ENCODE peak calls at places on chromosomes 7 and 10, in four cellular contexts. One of them, this sample, is unnamed.

GRCh38 chr10:5196613-5197234 is at the start of gene AKR1C4:
- DNase-seq in left ventricle myocardium inferior: no peak
- DNase-seq in AG10803: peak
- DNase-seq in astrocyte of the spinal cord: no peak
- DNase-seq in this sample: no peak

GRCh38 chr10:15278786-15279185 is 92.3 kb downstream of the FAM171A1 start:
- DNase-seq in left ventricle myocardium inferior: no peak
- DNase-seq in AG10803: no peak
- DNase-seq in astrocyte of the spinal cord: no peak
- DNase-seq in this sample: no peak

GRCh38 chr10:51744235-51744634 is 44.8 kb upstream of the CSTF2T start:
- DNase-seq in left ventricle myocardium inferior: no peak
- DNase-seq in AG10803: no peak
- DNase-seq in astrocyte of the spinal cord: no peak
- DNase-seq in this sample: no peak

GRCh38 chr10:98405422-98405821 is 9.6 kb downstream of the PYROXD2 start:
- DNase-seq in left ventricle myocardium inferior: no peak
- DNase-seq in AG10803: peak
- DNase-seq in astrocyte of the spinal cord: no peak
- DNase-seq in this sample: no peak

GRCh38 chr10:48454302-48455054 is 148.0 kb downstream of the MAPK8 start:
- DNase-seq in left ventricle myocardium inferior: no peak
- DNase-seq in AG10803: no peak
- DNase-seq in astrocyte of the spinal cord: no peak
- DNase-seq in this sample: no peak

GRCh38 chr7:37440738-37441404 is 7.8 kb downstream of the ELMO1 start:
- DNase-seq in left ventricle myocardium inferior: no peak
- DNase-seq in AG10803: no peak
- DNase-seq in astrocyte of the spinal cord: no peak
- DNase-seq in this sample: no peak

GRCh38 chr7:2309889-2310331 is 4.3 kb downstream of the SNX8 start:
- DNase-seq in left ventricle myocardium inferior: no peak
- DNase-seq in AG10803: peak
- DNase-seq in astrocyte of the spinal cord: peak
- DNase-seq in this sample: peak

GRCh38 chr7:129975309-129975708 is 22.5 kb upstream of the UBE2H start:
- DNase-seq in left ventricle myocardium inferior: no peak
- DNase-seq in AG10803: no peak
- DNase-seq in astrocyte of the spinal cord: no peak
- DNase-seq in this sample: no peak

GRCh38 chr10:124701881-124702656 is 42.1 kb downstream of the FAM53B start:
- DNase-seq in left ventricle myocardium inferior: peak
- DNase-seq in AG10803: no peak
- DNase-seq in astrocyte of the spinal cord: peak
- DNase-seq in this sample: no peak

GRCh38 chr7:50660040-50660829 is 95.0 kb upstream of the DDC start:
- DNase-seq in left ventricle myocardium inferior: no peak
- DNase-seq in AG10803: no peak
- DNase-seq in astrocyte of the spinal cord: no peak
- DNase-seq in this sample: no peak

GRCh38 chr10:70672993-70673928 is 955 bp downstream of the ADAMTS14 start:
- DNase-seq in left ventricle myocardium inferior: peak
- DNase-seq in AG10803: peak
- DNase-seq in astrocyte of the spinal cord: peak
- DNase-seq in this sample: peak

GRCh38 chr10:51079331-51079730 is 5.0 kb downstream of the PRKG1 start:
- DNase-seq in left ventricle myocardium inferior: no peak
- DNase-seq in AG10803: no peak
- DNase-seq in astrocyte of the spinal cord: no peak
- DNase-seq in this sample: no peak

GRCh38 chr10:71767420-71768035 is 5.8 kb downstream of the VSIR start:
- DNase-seq in left ventricle myocardium inferior: peak
- DNase-seq in AG10803: peak
- DNase-seq in astrocyte of the spinal cord: peak
- DNase-seq in this sample: no peak

GRCh38 chr7:2545746-2546425 is 9.4 kb downstream of the BRAT1 start:
- DNase-seq in left ventricle myocardium inferior: no peak
- DNase-seq in AG10803: no peak
- DNase-seq in astrocyte of the spinal cord: no peak
- DNase-seq in this sample: no peak

GRCh38 chr10:98425511-98426352 is 10.8 kb upstream of the PYROXD2 start:
- DNase-seq in left ventricle myocardium inferior: peak
- DNase-seq in AG10803: peak
- DNase-seq in astrocyte of the spinal cord: peak
- DNase-seq in this sample: peak

GRCh38 chr7:120337308-120337907 is 64.4 kb downstream of the KCND2 start:
- DNase-seq in left ventricle myocardium inferior: no peak
- DNase-seq in AG10803: no peak
- DNase-seq in astrocyte of the spinal cord: peak
- DNase-seq in this sample: peak

GRCh38 chr7:151717415-151717814 is 159.5 kb downstream of the PRKAG2 start:
- DNase-seq in left ventricle myocardium inferior: no peak
- DNase-seq in AG10803: no peak
- DNase-seq in astrocyte of the spinal cord: no peak
- DNase-seq in this sample: no peak

GRCh38 chr7:130114776-130115175 is 44.4 kb downstream of the KLHDC10 start:
- DNase-seq in left ventricle myocardium inferior: no peak
- DNase-seq in AG10803: no peak
- DNase-seq in astrocyte of the spinal cord: no peak
- DNase-seq in this sample: peak

GRCh38 chr7:75611557-75612178 is 119.5 kb downstream of the SPDYE5 start:
- DNase-seq in left ventricle myocardium inferior: peak
- DNase-seq in AG10803: no peak
- DNase-seq in astrocyte of the spinal cord: no peak
- DNase-seq in this sample: no peak

GRCh38 chr10:125000366-125001312 is 58.7 kb downstream of the ZRANB1 start:
- DNase-seq in left ventricle myocardium inferior: peak
- DNase-seq in AG10803: no peak
- DNase-seq in astrocyte of the spinal cord: peak
- DNase-seq in this sample: peak

GRCh38 chr7:116952640-116953371 is 495 bp upstream of the ST7 start:
- DNase-seq in left ventricle myocardium inferior: peak
- DNase-seq in AG10803: no peak
- DNase-seq in astrocyte of the spinal cord: peak
- DNase-seq in this sample: no peak

GRCh38 chr7:23022258-23022745 is 8.4 kb upstream of the HYCC1 start:
- DNase-seq in left ventricle myocardium inferior: no peak
- DNase-seq in AG10803: peak
- DNase-seq in astrocyte of the spinal cord: peak
- DNase-seq in this sample: peak

GRCh38 chr7:25529320-25529719 is 301.0 kb upstream of the NPVF start:
- DNase-seq in left ventricle myocardium inferior: no peak
- DNase-seq in AG10803: no peak
- DNase-seq in astrocyte of the spinal cord: no peak
- DNase-seq in this sample: no peak

GRCh38 chr10:45204954-45205775 is 110.2 kb downstream of the OR13A1 start:
- DNase-seq in left ventricle myocardium inferior: no peak
- DNase-seq in AG10803: no peak
- DNase-seq in astrocyte of the spinal cord: no peak
- DNase-seq in this sample: no peak

GRCh38 chr7:77735457-77735856 is 39.2 kb downstream of the RSBN1L start:
- DNase-seq in left ventricle myocardium inferior: no peak
- DNase-seq in AG10803: no peak
- DNase-seq in astrocyte of the spinal cord: no peak
- DNase-seq in this sample: no peak

GRCh38 chr10:118870467-118871243 is 115.9 kb upstream of the CACUL1 start:
- DNase-seq in left ventricle myocardium inferior: no peak
- DNase-seq in AG10803: peak
- DNase-seq in astrocyte of the spinal cord: peak
- DNase-seq in this sample: peak

GRCh38 chr7:129714514-129715063 is 103.1 kb downstream of the NRF1 start:
- DNase-seq in left ventricle myocardium inferior: no peak
- DNase-seq in AG10803: no peak
- DNase-seq in astrocyte of the spinal cord: no peak
- DNase-seq in this sample: no peak

GRCh38 chr10:1040133-1040532 is 8.8 kb downstream of the IDI1 start:
- DNase-seq in left ventricle myocardium inferior: no peak
- DNase-seq in AG10803: no peak
- DNase-seq in astrocyte of the spinal cord: no peak
- DNase-seq in this sample: no peak

DNA sequence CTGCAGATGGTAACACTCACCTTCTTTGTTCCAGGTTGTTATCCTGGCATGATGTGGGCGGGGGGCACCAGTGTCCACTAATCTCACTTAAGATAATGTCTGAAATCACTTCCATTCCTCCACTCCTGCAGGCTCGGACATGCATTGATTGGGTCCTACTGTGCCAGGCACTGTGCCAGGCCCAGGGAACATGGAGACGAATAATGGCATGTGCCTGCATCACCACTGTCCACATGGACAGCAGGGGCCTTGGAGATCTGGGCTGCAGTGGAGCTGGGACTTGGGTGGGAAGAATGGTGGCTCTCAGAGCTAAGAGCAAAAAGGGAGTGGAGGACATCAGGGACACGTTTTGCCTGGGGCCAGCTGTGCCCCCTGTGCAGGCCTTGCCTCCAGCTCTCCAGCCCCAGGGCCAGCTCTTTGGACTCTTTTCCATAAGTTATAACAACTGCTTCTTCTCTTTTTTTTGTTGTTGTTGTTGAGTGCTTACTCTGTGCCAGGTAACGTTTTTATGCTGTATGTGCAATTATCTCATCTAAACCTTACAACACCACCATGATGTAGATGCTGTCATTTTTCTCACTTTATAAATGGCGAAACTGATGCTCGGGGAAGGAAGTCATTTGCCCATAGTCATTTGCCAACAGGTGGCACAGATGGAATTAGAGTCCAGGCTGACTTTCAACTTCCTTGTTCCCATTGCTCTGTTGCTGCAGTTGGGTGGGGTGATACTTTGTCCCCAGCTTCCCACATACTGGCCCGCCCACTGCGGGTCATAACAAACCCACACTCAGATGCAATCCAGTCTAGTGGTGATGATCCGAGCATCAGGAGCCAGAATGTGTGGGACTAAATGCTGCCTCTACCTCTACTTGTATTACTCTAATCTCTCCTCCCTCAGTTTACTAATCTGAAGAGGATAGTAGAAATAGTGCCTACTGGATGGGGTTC is 19.1 kb downstream of the PLPP4 start:
- DNase-seq in left ventricle myocardium inferior: no peak
- DNase-seq in AG10803: no peak
- DNase-seq in astrocyte of the spinal cord: no peak
- DNase-seq in this sample: no peak
- H3K4me3 ChIP-seq in left ventricle myocardium inferior: no peak
- H3K4me3 ChIP-seq in AG10803: no peak
- H3K4me3 ChIP-seq in astrocyte of the spinal cord: no peak
- H3K4me3 ChIP-seq in this sample: no peak

DNA sequence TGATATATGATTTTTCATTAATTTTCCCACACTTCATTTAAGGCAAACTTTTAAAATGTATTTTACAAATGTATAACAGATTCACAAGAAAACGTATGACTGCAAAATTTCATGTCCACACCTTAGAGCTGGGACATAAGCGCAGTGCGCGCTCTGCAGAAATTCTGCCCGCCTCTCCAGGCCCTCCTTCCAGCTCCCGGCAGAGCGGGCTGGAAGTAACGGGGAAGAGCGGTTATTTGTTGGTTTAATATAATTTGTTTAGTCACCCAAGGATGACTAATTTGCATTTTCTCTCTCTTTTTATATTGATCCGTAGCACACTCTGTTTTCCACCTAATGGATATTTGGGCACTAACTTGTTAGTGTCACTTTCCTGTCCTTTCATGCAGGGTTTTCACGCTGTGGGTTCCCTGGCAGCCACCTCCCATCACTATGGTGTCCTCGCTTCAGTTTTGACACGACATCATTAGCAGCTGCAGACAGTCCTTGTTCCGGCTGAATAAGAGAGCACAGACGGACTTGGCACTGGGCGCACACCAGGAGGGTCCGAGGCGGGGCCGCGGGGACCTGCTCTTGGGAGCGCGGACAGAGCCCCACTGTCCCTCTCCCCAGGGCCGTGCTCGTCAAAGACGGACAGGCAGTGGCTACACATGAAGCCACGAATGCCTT is 129.2 kb upstream of the SEC61G start:
- DNase-seq in left ventricle myocardium inferior: no peak
- DNase-seq in AG10803: no peak
- DNase-seq in astrocyte of the spinal cord: no peak
- DNase-seq in this sample: no peak
- H3K4me3 ChIP-seq in left ventricle myocardium inferior: peak
- H3K4me3 ChIP-seq in AG10803: peak
- H3K4me3 ChIP-seq in astrocyte of the spinal cord: peak
- H3K4me3 ChIP-seq in this sample: peak

GRCh38 chr10:11789956-11790355 is 33.2 kb upstream of the PROSER2 start:
- DNase-seq in left ventricle myocardium inferior: no peak
- DNase-seq in AG10803: no peak
- DNase-seq in astrocyte of the spinal cord: no peak
- DNase-seq in this sample: no peak

GRCh38 chr10:11789294-11789693 is 33.9 kb upstream of the PROSER2 start:
- DNase-seq in left ventricle myocardium inferior: no peak
- DNase-seq in AG10803: no peak
- DNase-seq in astrocyte of the spinal cord: peak
- DNase-seq in this sample: no peak

GRCh38 chr10:11787374-11787773 is 35.8 kb upstream of the PROSER2 start:
- DNase-seq in left ventricle myocardium inferior: no peak
- DNase-seq in AG10803: no peak
- DNase-seq in astrocyte of the spinal cord: no peak
- DNase-seq in this sample: no peak

GRCh38 chr10:11783558-11783865 is 39.6 kb upstream of the PROSER2 start:
- DNase-seq in left ventricle myocardium inferior: no peak
- DNase-seq in AG10803: no peak
- DNase-seq in astrocyte of the spinal cord: no peak
- DNase-seq in this sample: peak

DNA sequence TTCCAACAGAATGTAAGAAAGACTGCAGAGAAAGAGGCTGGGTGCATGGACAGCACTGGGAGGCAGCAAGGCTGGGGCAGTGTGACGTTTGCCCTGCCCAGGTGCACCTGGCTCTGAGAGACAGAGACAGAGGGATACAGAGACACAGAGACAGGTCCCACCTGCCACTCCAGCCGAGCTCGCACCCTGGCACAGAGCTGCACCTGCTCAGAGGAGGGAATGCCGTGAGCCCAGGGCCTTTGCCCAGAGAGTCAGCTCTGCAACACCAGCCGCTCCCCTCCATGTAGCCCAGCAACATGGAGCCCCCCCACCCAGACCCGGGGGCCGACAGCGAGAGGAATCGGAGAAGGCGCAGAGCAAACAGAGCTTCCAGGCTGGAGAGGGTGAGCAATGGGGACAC is 35.3 kb upstream of the PROSER2 start:
- DNase-seq in left ventricle myocardium inferior: no peak
- DNase-seq in AG10803: no peak
- DNase-seq in astrocyte of the spinal cord: no peak
- DNase-seq in this sample: no peak
- H3K4me3 ChIP-seq in left ventricle myocardium inferior: no peak
- H3K4me3 ChIP-seq in AG10803: no peak
- H3K4me3 ChIP-seq in astrocyte of the spinal cord: no peak
- H3K4me3 ChIP-seq in this sample: no peak

GRCh38 chr10:123549761-123550454 is 116.2 kb upstream of the GPR26 start:
- DNase-seq in left ventricle myocardium inferior: no peak
- DNase-seq in AG10803: no peak
- DNase-seq in astrocyte of the spinal cord: no peak
- DNase-seq in this sample: no peak
- H3K4me3 ChIP-seq in left ventricle myocardium inferior: no peak
- H3K4me3 ChIP-seq in AG10803: no peak
- H3K4me3 ChIP-seq in astrocyte of the spinal cord: no peak
- H3K4me3 ChIP-seq in this sample: no peak

This sample was measured in epithelial cell of esophagus.